ENCODE peak calls at places on chromosome 19, in five cellular contexts. One of them, this sample, is unnamed.
A peak's percentile ranks its signal among the peaks of the same experiment; 100 is the strongest.

GRCh38 chr19:56106993-56107392 is 14.1 kb downstream of the ZNF787 start:
- DNase-seq in left ventricle myocardium inferior: no peak
- DNase-seq in lower lobe of right lung: no peak
- DNase-seq in body of pancreas: no peak
- DNase-seq in amniotic stem cell: no peak
- DNase-seq in this sample: no peak

GRCh38 chr19:5016268-5016667 is 47.4 kb downstream of the KDM4B start:
- DNase-seq in left ventricle myocardium inferior: no peak
- DNase-seq in lower lobe of right lung: no peak
- DNase-seq in body of pancreas: no peak
- DNase-seq in amniotic stem cell: no peak
- DNase-seq in this sample: no peak

GRCh38 chr19:24059572-24060295 is 27.3 kb upstream of the ZNF254 start:
- DNase-seq in left ventricle myocardium inferior: no peak
- DNase-seq in lower lobe of right lung: no peak
- DNase-seq in body of pancreas: no peak
- DNase-seq in amniotic stem cell: no peak
- DNase-seq in this sample: no peak

GRCh38 chr19:6041071-6041470 is 63.1 kb upstream of the RANBP3 start:
- DNase-seq in left ventricle myocardium inferior: no peak
- DNase-seq in lower lobe of right lung: no peak
- DNase-seq in body of pancreas: no peak
- DNase-seq in amniotic stem cell: no peak
- DNase-seq in this sample: peak; percentile 56

GRCh38 chr19:12745166-12745897 is 6.3 kb upstream of the BEST2 start:
- DNase-seq in left ventricle myocardium inferior: no peak
- DNase-seq in lower lobe of right lung: no peak
- DNase-seq in body of pancreas: no peak
- DNase-seq in amniotic stem cell: no peak
- DNase-seq in this sample: no peak

GRCh38 chr19:32537626-32538025 is 43.4 kb upstream of the PDCD5 start:
- DNase-seq in left ventricle myocardium inferior: no peak
- DNase-seq in lower lobe of right lung: no peak
- DNase-seq in body of pancreas: no peak
- DNase-seq in amniotic stem cell: no peak
- DNase-seq in this sample: no peak

GRCh38 chr19:48812094-48812929 is 1.5 kb upstream of the BCAT2 start:
- DNase-seq in left ventricle myocardium inferior: peak; percentile 91
- DNase-seq in lower lobe of right lung: peak; percentile 93
- DNase-seq in body of pancreas: peak; percentile 97
- DNase-seq in amniotic stem cell: no peak
- DNase-seq in this sample: peak; percentile 88

GRCh38 chr19:29704562-29705558 is 10.2 kb downstream of the C19orf12 start:
- DNase-seq in left ventricle myocardium inferior: no peak
- DNase-seq in lower lobe of right lung: no peak
- DNase-seq in body of pancreas: no peak
- DNase-seq in amniotic stem cell: no peak
- DNase-seq in this sample: no peak

GRCh38 chr19:50233308-50233910 is 30.0 kb downstream of the MYH14 start:
- DNase-seq in left ventricle myocardium inferior: no peak
- DNase-seq in lower lobe of right lung: no peak
- DNase-seq in body of pancreas: no peak
- DNase-seq in amniotic stem cell: no peak
- DNase-seq in this sample: no peak

GRCh38 chr19:43675269-43675879 is 5.4 kb upstream of the PLAUR start:
- DNase-seq in left ventricle myocardium inferior: no peak
- DNase-seq in lower lobe of right lung: no peak
- DNase-seq in body of pancreas: peak; percentile 73
- DNase-seq in amniotic stem cell: no peak
- DNase-seq in this sample: no peak

GRCh38 chr19:16376241-16376640 is 51.6 kb downstream of the KLF2 start:
- DNase-seq in left ventricle myocardium inferior: no peak
- DNase-seq in lower lobe of right lung: no peak
- DNase-seq in body of pancreas: no peak
- DNase-seq in amniotic stem cell: no peak
- DNase-seq in this sample: no peak

GRCh38 chr19:48053076-48053475 is 9.2 kb upstream of the CABP5 start:
- DNase-seq in left ventricle myocardium inferior: no peak
- DNase-seq in lower lobe of right lung: no peak
- DNase-seq in body of pancreas: no peak
- DNase-seq in amniotic stem cell: no peak
- DNase-seq in this sample: no peak

GRCh38 chr19:56612737-56613136 is 17.6 kb downstream of the ZNF71 start:
- DNase-seq in left ventricle myocardium inferior: no peak
- DNase-seq in lower lobe of right lung: no peak
- DNase-seq in body of pancreas: no peak
- DNase-seq in amniotic stem cell: no peak
- DNase-seq in this sample: no peak

GRCh38 chr19:42179501-42179817 is 38.0 kb downstream of the DEDD2 start:
- DNase-seq in left ventricle myocardium inferior: no peak
- DNase-seq in lower lobe of right lung: no peak
- DNase-seq in body of pancreas: no peak
- DNase-seq in amniotic stem cell: no peak
- DNase-seq in this sample: no peak

GRCh38 chr19:18304194-18304495 is 18.7 kb downstream of the LSM4 start:
- DNase-seq in left ventricle myocardium inferior: peak; percentile 59
- DNase-seq in lower lobe of right lung: no peak
- DNase-seq in body of pancreas: peak; percentile 69
- DNase-seq in amniotic stem cell: no peak
- DNase-seq in this sample: no peak

GRCh38 chr19:7480222-7480974 is 8.4 kb downstream of the PEX11G start:
- DNase-seq in left ventricle myocardium inferior: no peak
- DNase-seq in lower lobe of right lung: no peak
- DNase-seq in body of pancreas: no peak
- DNase-seq in amniotic stem cell: no peak
- DNase-seq in this sample: no peak

GRCh38 chr19:48121909-48122371 is 11.3 kb upstream of the PLA2G4C start:
- DNase-seq in left ventricle myocardium inferior: no peak
- DNase-seq in lower lobe of right lung: no peak
- DNase-seq in body of pancreas: no peak
- DNase-seq in amniotic stem cell: no peak
- DNase-seq in this sample: no peak

GRCh38 chr19:19250196-19250801 is 22.8 kb downstream of the TM6SF2 start:
- DNase-seq in left ventricle myocardium inferior: no peak
- DNase-seq in lower lobe of right lung: no peak
- DNase-seq in body of pancreas: no peak
- DNase-seq in amniotic stem cell: no peak
- DNase-seq in this sample: no peak

GRCh38 chr19:38020331-38020730 is 113.3 kb downstream of the SIPA1L3 start:
- DNase-seq in left ventricle myocardium inferior: no peak
- DNase-seq in lower lobe of right lung: no peak
- DNase-seq in body of pancreas: no peak
- DNase-seq in amniotic stem cell: no peak
- DNase-seq in this sample: no peak

GRCh38 chr19:18385675-18386542 is at the start of gene GDF15:
- DNase-seq in left ventricle myocardium inferior: peak; percentile 61
- DNase-seq in lower lobe of right lung: peak; percentile 88
- DNase-seq in body of pancreas: peak; percentile 98
- DNase-seq in amniotic stem cell: no peak
- DNase-seq in this sample: peak; percentile 88

GRCh38 chr19:4108767-4109625 is 14.9 kb downstream of the MAP2K2 start:
- DNase-seq in left ventricle myocardium inferior: no peak
- DNase-seq in lower lobe of right lung: peak; percentile 59
- DNase-seq in body of pancreas: no peak
- DNase-seq in amniotic stem cell: no peak
- DNase-seq in this sample: no peak

GRCh38 chr19:41521860-41522555 is 54.0 kb upstream of the CEACAM21 start:
- DNase-seq in left ventricle myocardium inferior: no peak
- DNase-seq in lower lobe of right lung: peak; percentile 58
- DNase-seq in body of pancreas: no peak
- DNase-seq in amniotic stem cell: no peak
- DNase-seq in this sample: no peak

GRCh38 chr19:3482507-3483225 is 575 bp downstream of the SMIM44 start:
- DNase-seq in left ventricle myocardium inferior: no peak
- DNase-seq in lower lobe of right lung: no peak
- DNase-seq in body of pancreas: peak; percentile 26
- DNase-seq in amniotic stem cell: no peak
- DNase-seq in this sample: no peak

GRCh38 chr19:41688098-41688497 is at the start of gene CEACAM7:
- DNase-seq in left ventricle myocardium inferior: no peak
- DNase-seq in lower lobe of right lung: no peak
- DNase-seq in body of pancreas: no peak
- DNase-seq in amniotic stem cell: no peak
- DNase-seq in this sample: no peak

GRCh38 chr19:16191216-16191908 is 6.2 kb downstream of the FAM32A start:
- DNase-seq in left ventricle myocardium inferior: no peak
- DNase-seq in lower lobe of right lung: no peak
- DNase-seq in body of pancreas: no peak
- DNase-seq in amniotic stem cell: no peak
- DNase-seq in this sample: no peak

GRCh38 chr19:6459356-6460098 is at the start of gene SLC25A23:
- DNase-seq in left ventricle myocardium inferior: peak; percentile 75
- DNase-seq in lower lobe of right lung: peak; percentile 77
- DNase-seq in body of pancreas: peak; percentile 77
- DNase-seq in amniotic stem cell: no peak
- DNase-seq in this sample: peak; percentile 87

GRCh38 chr19:42344336-42344893 is 19.0 kb downstream of the MEGF8 start:
- DNase-seq in left ventricle myocardium inferior: no peak
- DNase-seq in lower lobe of right lung: no peak
- DNase-seq in body of pancreas: no peak
- DNase-seq in amniotic stem cell: no peak
- DNase-seq in this sample: no peak